ENCODE peak calls at places on chromosomes 5 and 9, in four cellular contexts. One of them, this sample, is unnamed.

GRCh38 chr5:139820130-139820529 is 24.5 kb downstream of the PSD2 start:
- DNase-seq in WERI-Rb-1: no peak
- DNase-seq in T-cell: no peak
- DNase-seq in omental fat pad: no peak
- DNase-seq in this sample: no peak

GRCh38 chr5:73507062-73507461 is 8.8 kb downstream of the BTF3 start:
- DNase-seq in omental fat pad: no peak
- DNase-seq in T-cell: no peak
- DNase-seq in WERI-Rb-1: no peak
- DNase-seq in this sample: no peak

GRCh38 chr5:137254153-137254552 is 245.0 kb downstream of the SPOCK1 start:
- DNase-seq in WERI-Rb-1: no peak
- DNase-seq in omental fat pad: no peak
- DNase-seq in T-cell: no peak
- DNase-seq in this sample: no peak

GRCh38 chr5:6725448-6725847 is 12.2 kb downstream of the TENT4A start:
- DNase-seq in omental fat pad: no peak
- DNase-seq in WERI-Rb-1: no peak
- DNase-seq in T-cell: no peak
- DNase-seq in this sample: no peak

GRCh38 chr9:136328011-136328621 is 777 bp downstream of the GPSM1 start:
- DNase-seq in WERI-Rb-1: no peak
- DNase-seq in omental fat pad: no peak
- DNase-seq in T-cell: no peak
- DNase-seq in this sample: no peak

GRCh38 chr5:149317281-149318048 is 27.8 kb upstream of the GRPEL2 start:
- DNase-seq in T-cell: peak; percentile 51
- DNase-seq in WERI-Rb-1: no peak
- DNase-seq in omental fat pad: no peak
- DNase-seq in this sample: peak; percentile 44

GRCh38 chr9:132008184-132008781 is 71.4 kb downstream of the MED27 start:
- DNase-seq in T-cell: no peak
- DNase-seq in WERI-Rb-1: no peak
- DNase-seq in omental fat pad: no peak
- DNase-seq in this sample: no peak

GRCh38 chr9:116002624-116003023 is 151.0 kb upstream of the PAPPA start:
- DNase-seq in WERI-Rb-1: no peak
- DNase-seq in omental fat pad: no peak
- DNase-seq in T-cell: no peak
- DNase-seq in this sample: no peak

GRCh38 chr5:19067741-19068140 is 920.3 kb downstream of the CDH18 start:
- DNase-seq in WERI-Rb-1: no peak
- DNase-seq in T-cell: no peak
- DNase-seq in omental fat pad: no peak
- DNase-seq in this sample: no peak

This sample was measured in BE2C.